ENCODE peak calls at places on chromosomes 1 and 21, in four cellular contexts. H is RWPE1, J is amygdala, G is pancreas. R is an unnamed sample.

GRCh38 chr1:101237229-101237837 is 514 bp downstream of the S1PR1 start:
- DNase-seq in H (peak; percentile 25), J (no peak), G (no peak), R (peak; percentile 61)

GRCh38 chr21:31604591-31605190 is 54.8 kb upstream of the SOD1 start:
- DNase-seq in H (peak; percentile 59), J (peak; percentile 3), G (peak; percentile 88), R (peak; percentile 84)

GRCh38 chr21:27519357-27519756 is 552.5 kb upstream of the ADAMTS5 start:
- DNase-seq in H (no peak), J (no peak), G (no peak), R (no peak)

GRCh38 chr1:14975119-14975518 is 178.4 kb upstream of the TMEM51 start:
- DNase-seq in H (no peak), J (no peak), G (no peak), R (no peak)

GRCh38 chr1:37094302-37094701 is 60.0 kb upstream of the GRIK3 start:
- DNase-seq in H (no peak), J (no peak), G (no peak), R (no peak)

GRCh38 chr1:2383576-2383975 is 7.8 kb downstream of the MORN1 start:
- DNase-seq in H (no peak), J (no peak), G (no peak), R (no peak)

GRCh38 chr1:228238007-228238406 is 30.2 kb downstream of the OBSCN start:
- DNase-seq in H (no peak), J (no peak), G (no peak), R (no peak)

GRCh38 chr1:11521605-11522399 is 42.8 kb downstream of the DISP3 start:
- DNase-seq in H (no peak), J (no peak), G (no peak), R (peak; percentile 42)

GRCh38 chr1:91883470-91883869 is 2.5 kb downstream of the TGFBR3 start:
- DNase-seq in H (peak; percentile 50), J (no peak), G (no peak), R (no peak)

GRCh38 chr1:72063364-72063763 is 219.0 kb downstream of the NEGR1 start:
- DNase-seq in H (peak; percentile 8), J (no peak), G (no peak), R (no peak)

GRCh38 chr21:33685613-33686197 is 43.4 kb downstream of the ITSN1 start:
- DNase-seq in H (peak; percentile 30), J (no peak), G (no peak), R (no peak)

GRCh38 chr1:108627256-108627655 is 33.6 kb downstream of the HENMT1 start:
- DNase-seq in H (no peak), J (no peak), G (no peak), R (no peak)

GRCh38 chr1:154306151-154306550 is 14.7 kb upstream of the AQP10 start:
- DNase-seq in H (no peak), J (no peak), G (no peak), R (no peak)

GRCh38 chr1:62435231-62436038 is 1.4 kb upstream of the USP1 start:
- DNase-seq in H (peak; percentile 28), J (no peak), G (no peak), R (peak; percentile 56)

GRCh38 chr1:98048234-98048633 is 127.4 kb upstream of the DPYD start:
- DNase-seq in H (peak; percentile 64), J (peak; percentile 57), G (peak; percentile 88), R (peak; percentile 96)

GRCh38 chr21:34582506-34583150 is 32.3 kb downstream of the RCAN1 start:
- DNase-seq in H (peak; percentile 35), J (no peak), G (no peak), R (peak; percentile 67)

GRCh38 chr1:103156966-103157365 is 48.6 kb upstream of the COL11A1 start:
- DNase-seq in H (no peak), J (no peak), G (no peak), R (no peak)

GRCh38 chr1:17162941-17163340 is 42.0 kb upstream of the PADI1 start:
- DNase-seq in H (peak; percentile 78), J (no peak), G (no peak), R (no peak)

GRCh38 chr1:212792396-212792908 is 758 bp downstream of the TATDN3 start:
- DNase-seq in H (no peak), J (no peak), G (no peak), R (no peak)

GRCh38 chr1:174744886-174745285 is 254.9 kb upstream of the CACYBP start:
- DNase-seq in H (no peak), J (no peak), G (no peak), R (no peak)

GRCh38 chr1:206435450-206435849 is 34.8 kb upstream of the IKBKE start:
- DNase-seq in H (no peak), J (no peak), G (no peak), R (no peak)

GRCh38 chr1:37479255-37480124 is 5.1 kb downstream of the ZC3H12A start:
- DNase-seq in H (peak; percentile 98), J (no peak), G (peak; percentile 88), R (no peak)

R was measured in endodermal cell.